ENCODE peak calls at places on chromosome X, in ten cellular contexts. K is heart left ventricle; N is GM23248; V is CD8-positive, alpha-beta memory T cell; J is neural progenitor cell; S is CD4-positive, alpha-beta memory T cell; D is heart right ventricle; Z is aorta; H is body of pancreas; M is lung. I is an unnamed sample.

GRCh38 chrX:46611658-46612362 is 38.2 kb downstream of the CHST7 start:
- DNase-seq in Z (no peak), N (no peak), V (peak; percentile 3), S (peak; percentile 75), K (no peak), J (no peak), M (no peak), H (no peak), D (no peak), I (peak; percentile 71)

GRCh38 chrX:39729834-39730670 is 367.7 kb downstream of the BCOR start:
- DNase-seq in D (no peak), H (no peak), S (no peak), M (no peak), J (peak; percentile 60), K (no peak), V (no peak), N (peak; percentile 27), Z (no peak), I (no peak)

GRCh38 chrX:47247206-47247998 is 14.6 kb downstream of the USP11 start:
- DNase-seq in K (no peak), H (no peak), J (no peak), S (no peak), M (no peak), D (no peak), N (peak; percentile 52), V (no peak), Z (no peak), I (no peak)

GRCh38 chrX:136574548-136574947 is 42.5 kb downstream of the VGLL1 start:
- DNase-seq in J (no peak), K (peak; percentile 25), D (peak; percentile 3), S (no peak), M (no peak), Z (no peak), V (no peak), N (no peak), H (no peak), I (no peak)

GRCh38 chrX:108186811-108187210 is 95.2 kb downstream of the ATG4A start:
- DNase-seq in V (no peak), Z (no peak), N (peak; percentile 55), J (no peak), M (no peak), S (no peak), H (no peak), D (no peak), K (no peak), I (no peak)

GRCh38 chrX:118115948-118116307 is 682 bp downstream of the KLHL13 start:
- DNase-seq in M (no peak), V (no peak), Z (no peak), S (no peak), K (no peak), N (no peak), J (peak; percentile 26), D (no peak), H (no peak), I (no peak)

GRCh38 chrX:84219551-84219950 is 31.6 kb upstream of the RPS6KA6 start:
- DNase-seq in N (peak; percentile 33), Z (no peak), M (no peak), H (no peak), D (no peak), S (no peak), K (no peak), V (no peak), J (no peak), I (no peak)

GRCh38 chrX:67636532-67636931 is 92.7 kb downstream of the AR start:
- DNase-seq in D (no peak), S (no peak), V (no peak), Z (no peak), K (no peak), N (peak; percentile 22), J (no peak), M (no peak), H (no peak), I (no peak)

GRCh38 chrX:40174594-40175415 is 77.0 kb upstream of the BCOR start:
- DNase-seq in S (no peak), N (peak; percentile 72), D (no peak), K (peak; percentile 66), H (peak; percentile 63), Z (peak; percentile 88), J (peak; percentile 78), M (no peak), V (no peak), I (no peak)

GRCh38 chrX:49947778-49948177 is 25.4 kb downstream of the CLCN5 start:
- DNase-seq in S (no peak), D (no peak), H (no peak), J (no peak), K (no peak), N (no peak), Z (no peak), M (no peak), V (no peak), I (no peak)

GRCh38 chrX:8237718-8238117 is 66.7 kb upstream of the VCX2 start:
- DNase-seq in K (no peak), Z (no peak), J (peak; percentile 11), S (no peak), M (no peak), V (no peak), H (no peak), D (no peak), N (no peak), I (no peak)

GRCh38 chrX:153649178-153649914 is 2.3 kb downstream of the DUSP9 start:
- DNase-seq in S (peak; percentile 42), M (peak; percentile 41), K (no peak), H (peak; percentile 57), V (no peak), J (peak; percentile 81), D (peak; percentile 17), Z (peak; percentile 62), N (peak; percentile 37), I (no peak)

GRCh38 chrX:54178100-54178940 is 4.7 kb downstream of the FAM120C start:
- DNase-seq in K (no peak), H (no peak), V (no peak), Z (no peak), M (no peak), S (no peak), N (peak; percentile 80), J (no peak), D (no peak), I (no peak)

GRCh38 chrX:149539283-149540132 is 1.3 kb upstream of the EOLA1 start:
- DNase-seq in M (peak; percentile 90), H (peak; percentile 89), V (peak; percentile 83), S (peak; percentile 91), D (peak; percentile 91), Z (peak; percentile 95), J (peak; percentile 91), K (peak; percentile 93), N (peak; percentile 88), I (peak; percentile 90)

GRCh38 chrX:64977051-64977450 is 801 bp upstream of the ZC4H2 start:
- DNase-seq in Z (no peak), J (no peak), S (no peak), N (no peak), D (no peak), V (no peak), K (no peak), H (no peak), M (no peak), I (no peak)

GRCh38 chrX:75181721-75182120 is 25.6 kb upstream of the ABCB7 start:
- DNase-seq in S (no peak), D (no peak), Z (no peak), K (no peak), H (no peak), J (no peak), M (no peak), N (peak; percentile 58), V (no peak), I (no peak)

GRCh38 chrX:11214346-11215190 is 78.6 kb upstream of the AMELX start:
- DNase-seq in K (peak; percentile 24), J (no peak), N (no peak), S (no peak), D (no peak), V (no peak), Z (no peak), M (no peak), H (no peak), I (no peak)

GRCh38 chrX:110403839-110404238 is 45.2 kb downstream of the RTL9 start:
- DNase-seq in S (no peak), K (no peak), V (no peak), J (no peak), Z (no peak), M (no peak), H (no peak), N (peak; percentile 82), D (no peak), I (no peak)

DNA sequence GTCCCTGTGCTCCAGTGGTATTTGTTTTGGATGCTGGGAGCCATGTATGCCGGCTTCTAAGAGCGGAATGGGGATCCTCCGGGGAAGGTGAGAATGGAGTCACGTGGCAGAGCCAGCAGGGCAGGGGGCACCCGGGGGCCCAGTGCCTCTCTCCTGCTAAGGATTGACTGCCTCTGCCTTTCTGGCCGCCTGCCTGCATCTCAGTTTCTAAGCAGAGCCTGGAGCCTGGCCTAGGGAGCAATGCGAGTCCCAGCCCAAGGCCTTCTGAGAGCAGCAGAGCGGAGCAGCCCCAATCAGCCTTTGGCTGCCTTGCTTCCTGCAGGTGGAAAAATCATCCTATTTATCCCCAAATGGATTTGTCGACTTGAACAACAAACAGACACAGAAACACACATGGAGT is 141.0 kb downstream of the PJA1 start:
- DNase-seq in K (no peak), M (peak; percentile 28), S (no peak), D (no peak), Z (no peak), J (no peak), V (no peak), N (no peak), H (no peak), I (no peak)
- H3K4me1 ChIP-seq in K (no peaks in the 10 kb centered on the region), M (no peaks in the 10 kb centered on the region), S (no peaks in the 10 kb centered on the region), D (peaks cover 12% of the 10 kb centered on the region), Z (no peaks in the 10 kb centered on the region), J (peaks cover 10% of the 10 kb centered on the region), V (no peaks in the 10 kb centered on the region), N (no peaks in the 10 kb centered on the region), H (no peaks in the 10 kb centered on the region), I (no peaks in the 10 kb centered on the region)

GRCh38 chrX:34810364-34810763 is 132.2 kb upstream of the FAM47B start:
- DNase-seq in N (peak; percentile 69), H (no peak), S (no peak), D (no peak), J (no peak), V (no peak), K (no peak), M (no peak), Z (no peak), I (no peak)
- H3K27ac ChIP-seq in N (no peak overlapping the region), H (no peak overlapping the region), S (no peak overlapping the region), D (no peak overlapping the region), J (no peak overlapping the region), V (no peak overlapping the region), K (no peak overlapping the region), M (no peak overlapping the region), Z (no peak overlapping the region), I (no peak overlapping the region)

DNA sequence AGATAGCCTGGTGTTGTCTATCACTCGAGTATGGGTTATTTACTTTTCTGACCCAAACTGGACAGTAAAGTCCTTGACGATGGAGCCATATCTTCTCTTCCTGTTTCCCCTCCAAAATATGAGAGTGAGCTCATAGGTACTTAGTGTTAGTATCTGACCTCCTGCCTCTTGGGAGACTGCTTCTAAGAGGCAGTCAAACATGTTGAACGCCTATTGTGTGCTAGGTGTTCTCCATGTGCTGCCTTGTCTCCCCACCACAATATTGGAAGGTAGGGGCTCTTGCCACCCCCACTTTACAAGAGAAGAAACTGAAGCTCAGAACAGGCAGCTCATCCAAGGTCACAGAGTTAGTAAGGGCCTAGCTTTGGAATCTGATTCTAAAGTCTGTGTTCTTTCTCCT is 8.3 kb downstream of the EFNB1 start:
- DNase-seq in K (no peak), Z (no peak), S (no peak), H (no peak), M (no peak), J (no peak), V (no peak), D (no peak), N (no peak), I (no peak)
- H3K4me1 ChIP-seq in K (no peaks in the 10 kb centered on the region), Z (no peaks in the 10 kb centered on the region), S (peaks cover 4% of the 10 kb centered on the region), H (peaks cover 8% of the 10 kb centered on the region), M (peaks cover 3% of the 10 kb centered on the region), J (peaks cover 5% of the 10 kb centered on the region), V (no peaks in the 10 kb centered on the region), D (peaks cover 4% of the 10 kb centered on the region), N (no peaks in the 10 kb centered on the region), I (no peaks in the 10 kb centered on the region)

GRCh38 chrX:56503941-56504673 is 59.3 kb upstream of the UBQLN2 start:
- DNase-seq in H (no peak), N (peak; percentile 56), D (no peak), S (no peak), M (no peak), Z (no peak), J (no peak), V (no peak), K (no peak), I (no peak)
- H3K27ac ChIP-seq in H (no peak overlapping the region), N (peak overlapping the region; percentile 27), D (no peak overlapping the region), S (no peak overlapping the region), M (no peak overlapping the region), Z (no peak overlapping the region), J (no peak overlapping the region), V (no peak overlapping the region), K (no peak overlapping the region), I (no peak overlapping the region)